ENCODE peak calls at places on chromosomes 5 and 9, in five cellular contexts. G is GM23338; F is heart right ventricle; C is CD8-positive, alpha-beta T cell; D is lower leg skin. S is an unnamed sample.

GRCh38 chr5:149860801-149861322 is 83.7 kb downstream of the PDE6A start:
- DNase-seq in G (peak), F (no peak), C (no peak), D (no peak), S (peak)

GRCh38 chr9:99299214-99300102 is 77.4 kb downstream of the SEC61B start:
- DNase-seq in G (no peak), F (no peak), C (no peak), D (no peak), S (peak)

GRCh38 chr9:13446935-13447334 is 167.4 kb upstream of the MPDZ start:
- DNase-seq in G (no peak), F (no peak), C (no peak), D (no peak), S (no peak)

GRCh38 chr9:97863314-97863713 is 10.3 kb downstream of the FOXE1 start:
- DNase-seq in G (no peak), F (no peak), C (no peak), D (no peak), S (no peak)

GRCh38 chr9:133035669-133036068 is 4.9 kb downstream of the GTF3C5 start:
- DNase-seq in G (no peak), F (no peak), C (no peak), D (no peak), S (no peak)

GRCh38 chr5:126188804-126189203 is 234.4 kb upstream of the GRAMD2B start:
- DNase-seq in G (no peak), F (no peak), C (no peak), D (no peak), S (peak)

GRCh38 chr5:136242136-136242535 is 49.2 kb upstream of the SMIM32 start:
- DNase-seq in G (no peak), F (no peak), C (no peak), D (no peak), S (no peak)

GRCh38 chr9:108812388-108812787 is 43.4 kb downstream of the ACTL7B start:
- DNase-seq in G (no peak), F (no peak), C (no peak), D (no peak), S (no peak)

GRCh38 chr5:142486581-142486980 is 161.8 kb upstream of the SPRY4 start:
- DNase-seq in G (no peak), F (no peak), C (no peak), D (no peak), S (peak)

GRCh38 chr9:122379340-122379739 is 8.5 kb downstream of the PTGS1 start:
- DNase-seq in G (peak), F (no peak), C (no peak), D (no peak), S (peak)

GRCh38 chr9:87878930-87879603 is 3.6 kb upstream of the SPATA31E1 start:
- DNase-seq in G (no peak), F (no peak), C (no peak), D (no peak), S (peak)

GRCh38 chr9:84277646-84278045 is 62.9 kb downstream of the SLC28A3 start:
- DNase-seq in G (no peak), F (no peak), C (no peak), D (no peak), S (peak)

GRCh38 chr9:130885422-130886375 is 10.9 kb downstream of the QRFP start:
- DNase-seq in G (no peak), F (no peak), C (no peak), D (no peak), S (no peak)

GRCh38 chr9:124256517-124257069 is 1.2 kb upstream of the NEK6 start:
- DNase-seq in G (no peak), F (no peak), C (no peak), D (no peak), S (peak)

GRCh38 chr5:34625246-34625645 is 30.9 kb upstream of the RAI14 start:
- DNase-seq in G (no peak), F (no peak), C (no peak), D (no peak), S (no peak)

DNA sequence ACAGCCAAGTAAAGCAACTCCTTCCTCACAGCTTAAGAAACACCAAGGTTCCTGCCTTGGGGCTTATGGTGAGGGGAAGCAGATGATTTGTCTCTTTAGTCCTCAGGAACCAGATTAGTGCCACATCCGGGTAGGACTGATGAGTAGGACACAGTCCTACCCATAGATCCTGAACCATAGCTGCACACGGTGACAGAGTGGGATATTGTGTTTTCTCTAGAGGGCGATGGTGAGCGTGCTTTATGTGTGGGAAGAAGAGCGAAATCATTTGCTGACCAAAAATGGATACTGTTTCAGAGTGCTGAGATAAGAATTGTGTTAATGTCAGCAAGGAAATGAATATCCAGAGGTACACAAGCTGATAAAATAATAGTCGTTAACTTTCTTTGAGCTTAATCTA is 209.0 kb upstream of the FBXL7 start:
- DNase-seq in G (peak), F (no peak), C (no peak), D (no peak), S (no peak)
- TF ChIP-seq CTCF in G (peak), F (no peak), C (no peak), D (no peak), S (no peak)

GRCh38 chr9:127856094-127856740 is 1.8 kb upstream of the ENG start:
- DNase-seq in G (no peak), F (no peak), C (no peak), D (no peak), S (no peak)

GRCh38 chr9:127852829-127853228 is 1.6 kb downstream of the ENG start:
- DNase-seq in G (no peak), F (no peak), C (no peak), D (no peak), S (no peak)

GRCh38 chr9:127855522-127855921 is 1.1 kb upstream of the ENG start:
- DNase-seq in G (no peak), F (no peak), C (no peak), D (no peak), S (no peak)

GRCh38 chr9:127853312-127854168 is 918 bp downstream of the ENG start:
- DNase-seq in G (no peak), F (no peak), C (no peak), D (no peak), S (no peak)

DNA sequence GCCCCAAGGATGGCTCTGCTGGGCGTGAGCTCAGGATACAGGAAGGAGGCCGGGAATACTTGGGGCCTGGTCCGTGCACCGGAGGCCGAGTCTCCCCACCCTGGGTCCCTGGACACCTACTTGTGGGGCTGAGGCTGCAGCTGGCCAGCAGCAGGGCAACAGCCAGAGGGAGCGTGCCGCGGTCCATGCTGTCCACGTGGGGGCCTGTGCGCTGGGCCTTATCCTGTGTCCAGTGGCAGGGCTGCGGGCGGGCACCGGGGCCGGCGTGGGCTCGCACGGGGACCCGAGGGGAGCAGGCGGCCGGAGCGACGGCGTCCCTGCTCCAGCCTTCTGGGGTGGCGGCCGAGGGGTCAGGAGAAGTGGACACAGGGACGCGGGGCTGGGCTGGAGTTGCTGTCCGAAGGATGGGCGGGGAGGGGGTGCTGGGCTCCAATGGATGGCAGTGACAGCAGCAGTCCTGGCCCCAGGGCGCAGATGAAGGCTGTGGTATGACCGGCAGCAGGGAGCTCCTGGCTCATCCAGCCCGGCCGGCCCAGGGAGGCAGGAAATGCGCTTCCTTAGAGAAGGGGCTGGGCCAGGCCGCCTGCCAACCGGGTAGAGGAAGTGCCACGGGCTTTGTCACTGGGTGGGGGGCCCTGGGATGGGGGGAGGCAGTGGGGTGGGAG is at the start of gene ENG:
- DNase-seq in G (peak), F (peak), C (no peak), D (no peak), S (peak)
- H3K4me3 ChIP-seq in G (no peak), F (peak), C (peak), D (peak), S (peak)

GRCh38 chr9:76456202-76456926 is 2.6 kb upstream of the GCNT1 start:
- DNase-seq in G (peak), F (no peak), C (peak), D (no peak), S (peak)

GRCh38 chr9:76453785-76454184 is 5.2 kb upstream of the GCNT1 start:
- DNase-seq in G (no peak), F (no peak), C (no peak), D (no peak), S (peak)

GRCh38 chr9:76463211-76463610 is 4.2 kb downstream of the GCNT1 start:
- DNase-seq in G (no peak), F (no peak), C (no peak), D (no peak), S (no peak)

GRCh38 chr9:76459691-76460635 is 981 bp downstream of the GCNT1 start:
- DNase-seq in G (peak), F (peak), C (no peak), D (no peak), S (peak)

GRCh38 chr9:76458903-76459690 is at the start of gene GCNT1:
- DNase-seq in G (peak), F (peak), C (peak), D (peak), S (peak)
- TF ChIP-seq CTCF in G (peak), F (peak), C (no peak), D (no peak), S (peak)

DNA sequence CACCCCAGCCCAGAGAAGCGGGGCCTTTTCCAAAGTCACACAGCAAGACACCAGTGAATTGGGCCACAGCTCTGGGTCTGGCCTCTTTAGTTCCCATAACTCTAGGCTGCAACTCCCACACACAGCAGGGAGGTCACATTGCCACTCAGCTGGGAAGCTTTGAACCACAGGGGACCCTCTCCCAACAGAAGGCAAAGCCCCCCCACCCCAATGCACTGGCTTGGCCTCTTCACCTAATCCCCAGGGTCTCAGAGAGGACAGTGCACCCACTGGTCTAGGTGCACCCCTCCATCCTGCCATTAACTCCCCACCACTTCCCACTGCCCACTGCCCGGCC is 156.7 kb upstream of the IER5L start:
- DNase-seq in G (no peak), F (no peak), C (no peak), D (no peak), S (no peak)
- H3K4me3 ChIP-seq in G (peak), F (peak), C (peak), D (no peak), S (no peak)

GRCh38 chr5:174552428-174552827 is 172.0 kb upstream of the MSX2 start:
- DNase-seq in G (peak), F (no peak), C (no peak), D (no peak), S (no peak)
- TF ChIP-seq CTCF in G (peak), F (no peak), C (no peak), D (no peak), S (no peak)

DNA sequence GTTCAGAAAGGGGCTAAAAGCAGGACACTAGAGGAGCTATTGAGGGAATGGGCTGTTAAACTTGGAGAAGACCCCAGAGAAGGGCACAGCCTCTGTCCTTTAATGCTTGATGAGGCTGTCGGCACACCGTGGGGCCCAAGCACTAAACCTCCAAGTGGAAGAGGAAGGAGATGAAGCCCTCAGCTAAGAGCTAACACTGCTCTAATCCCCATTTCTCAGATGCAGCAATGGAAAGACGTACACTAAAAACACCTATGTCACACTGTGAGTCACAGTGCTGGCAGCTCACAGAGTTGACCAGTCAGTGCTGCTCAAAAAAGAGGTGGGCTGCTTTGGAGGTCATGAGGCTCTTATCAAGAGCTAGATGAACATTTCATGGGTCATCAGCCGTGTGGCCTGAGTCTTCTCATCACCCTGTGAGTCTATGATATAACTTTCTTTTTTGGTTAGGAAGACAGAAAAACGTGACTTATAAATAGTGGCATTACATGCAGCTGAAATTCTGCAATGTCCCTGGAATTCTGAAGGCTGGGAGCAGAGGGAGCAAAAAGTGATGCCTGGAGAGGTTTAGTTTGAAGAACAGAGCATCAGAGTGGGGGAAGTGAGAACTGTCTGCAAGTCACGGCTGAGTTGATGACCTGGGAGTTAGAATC is 21.5 kb downstream of the TNFSF8 start:
- DNase-seq in G (no peak), F (no peak), C (no peak), D (no peak), S (peak)
- H3K4me3 ChIP-seq in G (no peak), F (no peak), C (no peak), D (no peak), S (no peak)

GRCh38 chr5:133827830-133828229 is 140.6 kb downstream of the C5orf15 start:
- DNase-seq in G (no peak), F (no peak), C (no peak), D (no peak), S (no peak)

GRCh38 chr5:133824661-133825254 is 143.7 kb downstream of the C5orf15 start:
- DNase-seq in G (no peak), F (no peak), C (no peak), D (no peak), S (no peak)

GRCh38 chr5:133827001-133827400 is 141.4 kb downstream of the C5orf15 start:
- DNase-seq in G (no peak), F (no peak), C (no peak), D (no peak), S (no peak)

GRCh38 chr5:133828727-133829126 is 139.7 kb downstream of the C5orf15 start:
- DNase-seq in G (peak), F (no peak), C (no peak), D (no peak), S (no peak)

DNA sequence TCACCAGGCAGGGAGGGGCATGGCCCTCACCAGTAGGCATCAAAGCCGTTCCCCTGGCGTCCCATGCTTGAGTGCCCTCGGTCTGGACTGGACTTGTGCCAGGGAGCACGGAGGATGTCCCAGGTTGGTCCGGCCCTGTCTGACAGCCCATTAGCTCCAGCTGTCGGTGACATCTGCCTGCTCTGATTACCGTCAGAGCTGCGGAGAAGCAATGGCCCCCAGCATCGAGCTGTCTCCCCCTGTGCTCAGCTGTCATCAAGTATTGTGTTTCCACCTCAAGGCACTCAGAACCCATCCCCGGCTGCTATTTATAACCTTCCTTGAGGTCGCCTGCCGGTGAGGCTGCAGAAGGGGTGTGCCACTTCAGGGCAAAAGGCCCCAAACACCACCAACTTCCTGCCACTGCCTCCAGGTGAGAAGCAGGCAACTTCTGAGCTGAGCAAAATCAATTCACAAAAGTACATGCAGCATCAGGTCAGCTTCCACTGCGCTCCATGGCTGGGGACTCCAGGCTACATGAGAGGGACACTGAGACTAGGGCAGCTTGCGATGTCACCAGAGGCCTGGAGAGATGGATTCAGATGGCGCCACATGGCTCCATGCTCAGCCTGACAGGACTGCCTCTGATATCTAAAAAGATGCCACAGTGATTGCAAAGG is 142.7 kb downstream of the C5orf15 start:
- DNase-seq in G (no peak), F (peak), C (peak), D (no peak), S (no peak)
- TF ChIP-seq CTCF in G (no peak), F (no peak), C (no peak), D (no peak), S (no peak)

DNA sequence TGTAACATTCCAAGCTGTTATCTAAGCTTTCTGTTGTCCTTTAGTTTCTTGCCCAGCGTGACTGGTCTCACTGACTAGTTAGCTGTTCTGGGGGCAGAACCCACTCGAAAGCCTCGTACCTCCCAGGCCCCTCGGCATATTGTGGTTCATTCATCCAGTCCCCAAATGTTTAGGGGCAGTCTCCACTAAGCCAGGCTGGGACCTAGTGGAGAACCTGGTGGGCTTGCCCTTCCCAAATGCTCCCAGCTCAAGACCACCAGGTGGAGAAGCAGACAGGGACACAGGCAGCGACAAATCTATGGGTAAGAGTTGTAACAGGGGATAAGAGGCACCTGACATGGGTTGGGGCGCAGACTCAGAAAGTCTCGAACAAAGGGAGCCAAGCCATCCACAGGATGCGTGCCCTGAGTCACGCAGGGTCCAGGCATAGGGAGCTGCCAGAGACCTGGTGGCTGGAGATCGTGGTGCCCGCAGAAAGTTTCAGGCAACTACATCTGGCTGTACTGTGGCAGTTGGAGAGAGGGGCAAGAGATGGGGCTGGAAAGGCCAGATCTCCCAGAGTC is 851 bp upstream of the EEIG1 start:
- DNase-seq in G (no peak), F (no peak), C (no peak), D (no peak), S (no peak)
- H3K4me3 ChIP-seq in G (peak), F (peak), C (peak), D (no peak), S (peak)